ENCODE peak calls at places on chromosomes 5 and 9, in seven cellular contexts. V, Q, K, J, R, L and D are unnamed samples.

GRCh38 chr9:95725045-95725444 is 150.4 kb upstream of the ERCC6L2 start:
- DNase-seq in V (no peak), Q (no peak), K (no peak), J (no peak), R (no peak), L (no peak), D (no peak)

GRCh38 chr5:167573274-167574127 is 717.9 kb upstream of the WWC1 start:
- DNase-seq in V (no peak), Q (no peak), K (no peak), J (no peak), R (peak; percentile 50), L (peak; percentile 47), D (no peak)

GRCh38 chr9:75071530-75072122 is 16.3 kb downstream of the NMRK1 start:
- DNase-seq in V (no peak), Q (no peak), K (no peak), J (no peak), R (no peak), L (no peak), D (no peak)

GRCh38 chr5:539469-540214 is 15.4 kb upstream of the SLC9A3 start:
- DNase-seq in V (no peak), Q (no peak), K (no peak), J (peak; percentile 20), R (no peak), L (no peak), D (no peak)

GRCh38 chr9:110580850-110581249 is 1.3 kb upstream of the SVEP1 start:
- DNase-seq in V (no peak), Q (no peak), K (no peak), J (no peak), R (peak; percentile 60), L (peak; percentile 24), D (no peak)

GRCh38 chr5:6461006-6461405 is 12.3 kb downstream of the UBE2QL1 start:
- DNase-seq in V (no peak), Q (no peak), K (no peak), J (no peak), R (no peak), L (no peak), D (no peak)

GRCh38 chr5:114362977-114363721 is 1.3 kb downstream of the KCNN2 start:
- DNase-seq in V (no peak), Q (no peak), K (no peak), J (no peak), R (peak; percentile 0), L (no peak), D (no peak)

GRCh38 chr5:180801596-180802324 is 846 bp downstream of the MGAT1 start:
- DNase-seq in V (no peak), Q (no peak), K (no peak), J (peak; percentile 52), R (peak; percentile 19), L (no peak), D (no peak)

GRCh38 chr5:33631786-33632185 is 191.0 kb downstream of the TARS1 start:
- DNase-seq in V (no peak), Q (no peak), K (no peak), J (no peak), R (peak; percentile 35), L (peak; percentile 8), D (no peak)

GRCh38 chr9:108186996-108187395 is 668.8 kb downstream of the ACTL7B start:
- DNase-seq in V (no peak), Q (no peak), K (no peak), J (peak; percentile 81), R (peak; percentile 97), L (peak; percentile 90), D (peak; percentile 33)

GRCh38 chr9:104984994-104985393 is 57.0 kb upstream of the ABCA1 start:
- DNase-seq in V (no peak), Q (no peak), K (no peak), J (no peak), R (no peak), L (no peak), D (no peak)

GRCh38 chr9:131227112-131228058 is 48.9 kb downstream of the FAM78A start:
- DNase-seq in V (no peak), Q (no peak), K (no peak), J (no peak), R (no peak), L (peak; percentile 41), D (no peak)

GRCh38 chr9:70362952-70363351 is 51.5 kb downstream of the KLF9 start:
- DNase-seq in V (no peak), Q (no peak), K (no peak), J (no peak), R (peak; percentile 16), L (peak; percentile 31), D (no peak)

GRCh38 chr5:73655521-73656160 is 29.6 kb downstream of the ARHGEF28 start:
- DNase-seq in V (no peak), Q (no peak), K (no peak), J (no peak), R (no peak), L (no peak), D (no peak)

GRCh38 chr9:88085481-88085880 is 52.8 kb downstream of the SPATA31C2 start:
- DNase-seq in V (no peak), Q (no peak), K (no peak), J (no peak), R (no peak), L (no peak), D (no peak)

GRCh38 chr9:119556129-119556875 is 187.1 kb upstream of the BRINP1 start:
- DNase-seq in V (peak; percentile 9), Q (no peak), K (peak; percentile 31), J (peak; percentile 76), R (peak; percentile 56), L (peak; percentile 75), D (peak; percentile 10)

GRCh38 chr9:91443321-91443993 is 19.8 kb upstream of the NFIL3 start:
- DNase-seq in V (no peak), Q (no peak), K (no peak), J (no peak), R (no peak), L (no peak), D (no peak)

GRCh38 chr9:77807846-77808749 is 160.0 kb upstream of the GNA14 start:
- DNase-seq in V (no peak), Q (no peak), K (no peak), J (no peak), R (no peak), L (peak; percentile 37), D (no peak)

GRCh38 chr5:170143710-170144109 is 38.0 kb downstream of the FOXI1 start:
- DNase-seq in V (no peak), Q (no peak), K (no peak), J (no peak), R (no peak), L (no peak), D (no peak)

GRCh38 chr5:174692982-174693422 is 31.4 kb upstream of the MSX2 start:
- DNase-seq in V (no peak), Q (no peak), K (no peak), J (no peak), R (no peak), L (no peak), D (no peak)

GRCh38 chr9:117290809-117291208 is 124.0 kb downstream of the ASTN2 start:
- DNase-seq in V (no peak), Q (no peak), K (no peak), J (no peak), R (no peak), L (no peak), D (no peak)

GRCh38 chr5:127906562-127907204 is 176.9 kb upstream of the SLC12A2 start:
- DNase-seq in V (no peak), Q (no peak), K (no peak), J (no peak), R (no peak), L (no peak), D (no peak)

GRCh38 chr5:59130441-59130840 is 547.6 kb downstream of the RAB3C start:
- DNase-seq in V (no peak), Q (no peak), K (no peak), J (no peak), R (peak; percentile 28), L (peak; percentile 47), D (no peak)
- TF ChIP-seq CTCF in V (no peak), Q (no peak), K (no peak), J (no peak), R (no peak), L (no peak), D (no peak)

GRCh38 chr5:78637468-78637867 is 11.1 kb downstream of the LHFPL2 start:
- DNase-seq in V (no peak), Q (no peak), K (no peak), J (no peak), R (no peak), L (no peak), D (no peak)
- H3K4me3 ChIP-seq in V (no peak overlapping the region), Q (no peak overlapping the region), K (no peak overlapping the region), J (no peak overlapping the region), R (no peak overlapping the region), L (no peak overlapping the region), D (no peak overlapping the region)

GRCh38 chr9:82363666-82364065 is 375.1 kb downstream of the SPATA31D1 start:
- DNase-seq in V (no peak), Q (no peak), K (no peak), J (no peak), R (no peak), L (no peak), D (no peak)
- TF ChIP-seq CTCF in V (no peak), Q (no peak), K (no peak), J (no peak), R (no peak), L (no peak), D (no peak)

GRCh38 chr9:114503522-114504340 is 1.5 kb downstream of the WHRN start:
- DNase-seq in V (no peak), Q (no peak), K (no peak), J (no peak), R (no peak), L (no peak), D (no peak)
- H3K4me3 ChIP-seq in V (no peak overlapping the region), Q (peak overlapping the region; percentile 70), K (peak overlapping the region; percentile 77), J (peak overlapping the region; percentile 68), R (peak overlapping the region; percentile 55), L (no peak overlapping the region), D (peak overlapping the region; percentile 93)

GRCh38 chr5:150734579-150735384 is 24.0 kb downstream of the DCTN4 start:
- DNase-seq in V (no peak), Q (no peak), K (no peak), J (peak; percentile 81), R (no peak), L (no peak), D (no peak)
- TF ChIP-seq CTCF in V (no peak), Q (no peak), K (no peak), J (no peak), R (no peak), L (no peak), D (no peak)